ENCODE peak calls at places on chromosomes 3 and 15, in five cellular contexts. One of them, this sample, is unnamed.

GRCh38 chr15:43104426-43104825 is 1.4 kb downstream of the UBR1 start:
- DNase-seq in NT2/D1: no peak
- DNase-seq in HepG2: peak; percentile 20
- DNase-seq in GM12878: no peak
- DNase-seq in H1: no peak
- DNase-seq in this sample: no peak

GRCh38 chr3:32780735-32781210 is 37.0 kb upstream of the TRIM71 start:
- DNase-seq in NT2/D1: peak; percentile 99
- DNase-seq in HepG2: peak; percentile 85
- DNase-seq in GM12878: no peak
- DNase-seq in H1: peak; percentile 96
- DNase-seq in this sample: peak; percentile 73

GRCh38 chr3:189001559-189001958 is 170.2 kb upstream of the TPRG1 start:
- DNase-seq in NT2/D1: no peak
- DNase-seq in HepG2: no peak
- DNase-seq in GM12878: no peak
- DNase-seq in H1: no peak
- DNase-seq in this sample: no peak

GRCh38 chr3:73475175-73475574 is 149.6 kb downstream of the PDZRN3 start:
- DNase-seq in NT2/D1: no peak
- DNase-seq in HepG2: no peak
- DNase-seq in GM12878: no peak
- DNase-seq in H1: no peak
- DNase-seq in this sample: no peak

GRCh38 chr3:189270248-189270832 is 98.6 kb downstream of the TPRG1 start:
- DNase-seq in NT2/D1: peak; percentile 63
- DNase-seq in HepG2: peak; percentile 47
- DNase-seq in GM12878: no peak
- DNase-seq in H1: no peak
- DNase-seq in this sample: peak; percentile 33

GRCh38 chr3:152281032-152281713 is 12.4 kb downstream of the MBNL1 start:
- DNase-seq in NT2/D1: no peak
- DNase-seq in HepG2: peak; percentile 54
- DNase-seq in GM12878: no peak
- DNase-seq in H1: no peak
- DNase-seq in this sample: no peak

GRCh38 chr3:13846238-13846637 is 33.6 kb downstream of the WNT7A start:
- DNase-seq in NT2/D1: no peak
- DNase-seq in HepG2: no peak
- DNase-seq in GM12878: no peak
- DNase-seq in H1: no peak
- DNase-seq in this sample: no peak

GRCh38 chr3:111012388-111013248 is 59.0 kb upstream of the NECTIN3 start:
- DNase-seq in NT2/D1: peak; percentile 2
- DNase-seq in HepG2: peak; percentile 53
- DNase-seq in GM12878: no peak
- DNase-seq in H1: no peak
- DNase-seq in this sample: peak; percentile 33

GRCh38 chr15:96360581-96361308 is 30.2 kb downstream of the NR2F2 start:
- DNase-seq in NT2/D1: no peak
- DNase-seq in HepG2: no peak
- DNase-seq in GM12878: no peak
- DNase-seq in H1: peak; percentile 61
- DNase-seq in this sample: peak; percentile 81

GRCh38 chr3:115428825-115429224 is 194.5 kb upstream of the GAP43 start:
- DNase-seq in NT2/D1: no peak
- DNase-seq in HepG2: no peak
- DNase-seq in GM12878: no peak
- DNase-seq in H1: no peak
- DNase-seq in this sample: no peak

GRCh38 chr15:72958634-72959033 is 93.6 kb upstream of the NEO1 start:
- DNase-seq in NT2/D1: no peak
- DNase-seq in HepG2: no peak
- DNase-seq in GM12878: no peak
- DNase-seq in H1: no peak
- DNase-seq in this sample: no peak

GRCh38 chr3:20130122-20130521 is 55.9 kb downstream of the SGO1 start:
- DNase-seq in NT2/D1: no peak
- DNase-seq in HepG2: no peak
- DNase-seq in GM12878: no peak
- DNase-seq in H1: no peak
- DNase-seq in this sample: no peak

DNA sequence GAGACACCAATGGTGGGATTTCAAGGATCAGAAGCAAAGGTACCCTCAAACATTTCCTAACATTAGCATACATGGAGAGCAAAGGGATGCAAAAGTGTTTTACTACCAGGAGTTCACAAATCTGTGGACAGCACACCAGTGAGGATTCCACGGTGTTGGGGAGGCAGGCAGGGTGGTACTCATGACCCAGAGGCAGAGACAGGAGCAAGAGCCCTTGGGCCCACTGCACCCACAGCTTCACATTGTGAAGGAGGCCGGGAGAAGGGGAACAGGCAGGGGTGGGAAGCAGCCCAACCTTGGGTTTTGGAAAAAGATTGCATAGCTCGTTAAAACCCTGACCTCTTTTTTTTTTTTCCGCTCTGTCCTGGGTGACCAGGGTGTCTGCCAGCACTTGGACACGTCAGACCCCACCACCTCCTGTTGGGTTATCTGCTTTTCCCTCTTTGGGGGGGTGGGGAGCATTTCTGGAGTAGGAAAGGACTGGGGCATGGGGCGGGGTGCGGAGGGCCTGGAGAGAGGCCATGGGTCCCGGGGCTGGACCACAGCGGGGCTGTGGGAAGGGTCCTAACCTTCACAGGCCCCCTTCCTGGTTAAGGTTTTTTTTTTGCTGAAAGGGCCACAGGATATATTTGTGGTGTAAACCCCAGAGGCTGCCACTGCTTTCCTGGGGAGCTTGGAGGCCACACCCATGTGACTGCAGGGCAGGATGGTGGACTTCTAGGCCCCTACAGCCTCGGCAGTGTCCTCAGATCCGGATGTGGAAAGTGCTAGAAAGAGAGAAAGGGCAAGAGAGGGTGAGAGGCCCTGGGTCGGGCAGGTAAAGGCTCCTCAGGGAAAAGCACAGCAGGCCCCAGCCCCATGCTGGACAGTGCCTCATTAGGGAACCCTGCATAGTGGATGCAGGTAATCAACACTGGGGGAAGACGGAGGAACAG is 12.5 kb downstream of the SH2D7 start:
- DNase-seq in NT2/D1: no peak
- DNase-seq in HepG2: no peak
- DNase-seq in GM12878: no peak
- DNase-seq in H1: no peak
- DNase-seq in this sample: no peak
- TF ChIP-seq SUZ12 in NT2/D1: no peak
- TF ChIP-seq SUZ12 in HepG2: no peak
- TF ChIP-seq SUZ12 in GM12878: no peak
- TF ChIP-seq SUZ12 in H1: no peak
- TF ChIP-seq SUZ12 in this sample: no peak

GRCh38 chr3:122415762-122416654 is at the start of gene WDR5B:
- DNase-seq in NT2/D1: peak; percentile 96
- DNase-seq in HepG2: peak; percentile 96
- DNase-seq in GM12878: peak; percentile 98
- DNase-seq in H1: peak; percentile 99
- DNase-seq in this sample: peak; percentile 98

GRCh38 chr3:122415104-122415744 is 638 bp downstream of the WDR5B start:
- DNase-seq in NT2/D1: no peak
- DNase-seq in HepG2: peak; percentile 25
- DNase-seq in GM12878: peak; percentile 39
- DNase-seq in H1: peak; percentile 50
- DNase-seq in this sample: peak; percentile 65

GRCh38 chr3:122416966-122417365 is 1.1 kb upstream of the WDR5B start:
- DNase-seq in NT2/D1: no peak
- DNase-seq in HepG2: no peak
- DNase-seq in GM12878: no peak
- DNase-seq in H1: no peak
- DNase-seq in this sample: no peak

GRCh38 chr3:122410639-122411038 is 5.2 kb downstream of the WDR5B start:
- DNase-seq in NT2/D1: no peak
- DNase-seq in HepG2: no peak
- DNase-seq in GM12878: no peak
- DNase-seq in H1: no peak
- DNase-seq in this sample: no peak

GRCh38 chr3:122414391-122414790 is 1.5 kb downstream of the WDR5B start:
- DNase-seq in NT2/D1: no peak
- DNase-seq in HepG2: no peak
- DNase-seq in GM12878: no peak
- DNase-seq in H1: no peak
- DNase-seq in this sample: no peak
- TF ChIP-seq SUZ12 in NT2/D1: no peak
- TF ChIP-seq SUZ12 in HepG2: no peak
- TF ChIP-seq SUZ12 in GM12878: no peak
- TF ChIP-seq SUZ12 in H1: no peak
- TF ChIP-seq SUZ12 in this sample: no peak

DNA sequence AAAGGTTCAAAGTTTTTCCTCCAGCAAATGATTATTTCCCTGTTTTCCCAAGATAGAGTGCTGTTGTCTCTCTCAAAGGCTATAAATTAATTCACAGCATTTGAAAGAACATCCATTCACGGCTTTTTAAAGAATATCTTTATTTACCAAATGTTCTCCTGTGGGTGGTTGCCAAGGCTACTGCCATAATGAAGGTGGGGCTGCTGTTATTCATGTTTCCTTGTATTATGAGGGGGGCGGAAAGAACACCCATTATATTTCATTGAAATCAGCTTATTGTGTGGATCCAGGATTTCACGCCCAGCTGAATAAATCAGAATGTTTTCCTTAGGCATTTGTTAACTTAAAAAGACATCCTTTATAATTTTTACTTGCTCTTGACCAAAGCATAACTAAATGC is 10.1 kb downstream of the SRP14 start:
- DNase-seq in NT2/D1: no peak
- DNase-seq in HepG2: no peak
- DNase-seq in GM12878: no peak
- DNase-seq in H1: no peak
- DNase-seq in this sample: no peak
- TF ChIP-seq SUZ12 in NT2/D1: no peak
- TF ChIP-seq SUZ12 in HepG2: no peak
- TF ChIP-seq SUZ12 in GM12878: no peak
- TF ChIP-seq SUZ12 in H1: no peak
- TF ChIP-seq SUZ12 in this sample: no peak

DNA sequence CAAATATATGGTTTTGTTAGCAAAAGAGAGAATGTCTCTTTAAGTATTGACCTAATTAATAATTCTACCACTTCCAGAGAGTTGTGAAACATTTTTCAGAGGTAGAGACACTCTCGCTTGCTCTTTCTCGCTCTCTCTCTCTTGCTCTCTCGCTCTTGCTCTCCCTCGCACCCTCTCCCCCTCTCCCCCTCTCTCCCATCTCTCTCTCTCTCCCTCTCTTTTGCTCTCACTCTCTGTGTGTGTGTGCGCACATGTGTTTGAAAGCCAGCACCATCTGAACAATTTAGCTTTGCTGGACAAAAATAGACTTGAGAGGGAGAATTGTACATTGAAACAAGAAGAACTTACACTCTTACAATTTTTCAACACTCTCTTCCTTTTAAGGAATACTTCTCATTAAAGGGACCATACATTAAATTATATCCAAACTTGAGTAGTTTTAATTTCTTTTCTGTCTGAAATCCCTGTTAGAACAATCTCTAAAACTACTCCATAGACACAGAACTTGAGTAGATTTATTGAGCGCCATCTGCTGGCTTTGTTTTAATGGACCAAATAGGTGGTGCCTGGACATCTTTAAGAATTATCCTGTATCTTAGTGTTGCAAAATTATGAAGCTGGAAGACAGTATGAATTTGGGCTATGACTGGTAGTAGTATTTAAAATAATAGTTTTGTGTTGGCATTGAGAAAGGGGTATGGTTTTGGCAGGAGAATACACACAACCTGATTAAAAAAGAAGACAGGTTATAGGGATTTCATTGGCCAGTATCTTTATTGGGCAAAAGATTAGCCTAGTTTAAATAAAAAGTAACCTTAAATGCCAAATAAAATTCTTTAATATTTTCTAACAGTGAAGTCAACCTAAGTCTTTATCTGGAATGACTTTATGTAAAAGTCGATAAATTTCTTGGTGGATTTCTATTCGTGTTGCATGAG is 124.6 kb downstream of the AKAP13 start:
- DNase-seq in NT2/D1: peak; percentile 32
- DNase-seq in HepG2: peak; percentile 53
- DNase-seq in GM12878: no peak
- DNase-seq in H1: no peak
- DNase-seq in this sample: peak; percentile 29
- TF ChIP-seq SUZ12 in NT2/D1: no peak
- TF ChIP-seq SUZ12 in HepG2: no peak
- TF ChIP-seq SUZ12 in GM12878: no peak
- TF ChIP-seq SUZ12 in H1: no peak
- TF ChIP-seq SUZ12 in this sample: no peak

GRCh38 chr3:98440283-98440682 is 22.7 kb upstream of the OR5K1 start:
- DNase-seq in NT2/D1: no peak
- DNase-seq in HepG2: no peak
- DNase-seq in GM12878: no peak
- DNase-seq in H1: no peak
- DNase-seq in this sample: no peak
- TF ChIP-seq SUZ12 in NT2/D1: no peak
- TF ChIP-seq SUZ12 in HepG2: no peak
- TF ChIP-seq SUZ12 in GM12878: no peak
- TF ChIP-seq SUZ12 in H1: no peak
- TF ChIP-seq SUZ12 in this sample: no peak

DNA sequence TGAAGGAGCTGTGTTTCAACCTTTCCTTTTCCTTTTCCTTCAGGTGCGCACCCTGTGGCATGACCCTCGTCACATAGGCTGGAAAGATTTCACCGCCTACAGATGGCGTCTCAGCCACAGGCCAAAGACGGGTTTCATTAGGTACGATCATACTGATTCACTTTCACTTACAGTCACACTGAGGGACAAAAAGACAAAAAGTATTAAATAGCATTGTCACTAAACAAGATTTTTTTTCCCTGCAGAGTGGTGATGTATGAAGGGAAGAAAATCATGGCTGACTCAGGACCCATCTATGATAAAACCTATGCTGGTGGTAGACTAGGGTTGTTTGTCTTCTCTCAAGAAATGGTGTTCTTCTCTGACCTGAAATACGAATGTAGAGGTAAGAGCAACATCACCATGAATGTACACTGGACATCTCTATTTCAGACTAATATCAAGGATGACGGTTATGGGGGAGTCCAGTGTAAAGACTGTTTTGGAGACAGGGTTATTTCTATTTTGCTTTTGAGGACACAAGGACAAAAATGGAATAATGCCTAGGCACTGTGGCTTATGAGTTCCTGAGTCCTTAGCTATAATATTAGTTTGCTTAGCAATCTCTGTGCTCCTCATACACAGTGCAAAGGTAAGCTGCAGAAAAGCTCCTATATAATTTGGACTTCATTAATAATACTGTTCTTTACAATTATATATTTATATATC is 13.3 kb downstream of the THBS1 start:
- DNase-seq in NT2/D1: no peak
- DNase-seq in HepG2: no peak
- DNase-seq in GM12878: no peak
- DNase-seq in H1: no peak
- DNase-seq in this sample: no peak
- TF ChIP-seq SUZ12 in NT2/D1: no peak
- TF ChIP-seq SUZ12 in HepG2: no peak
- TF ChIP-seq SUZ12 in GM12878: no peak
- TF ChIP-seq SUZ12 in H1: no peak
- TF ChIP-seq SUZ12 in this sample: no peak

This sample was measured in HEK293T.